ENCODE peak calls at places on chromosome 10, in nine cellular contexts. K is neural crest cell, E is fibroblast of lung, M is brain microvascular endothelial cell, U is GM12865, G is endothelial cell of umbilical vein, S is HCT116, F is endothelial cell, W is type B pancreatic cell. V is an unnamed sample.
A peak's percentile ranks its signal among the peaks of the same experiment; 100 is the strongest.

GRCh38 chr10:95517536-95518454 is 43.4 kb downstream of the SORBS1 start:
- DNase-seq in W (no peak), F (no peak), G (peak; percentile 82), U (no peak), E (peak; percentile 97), S (no peak), K (no peak), M (peak; percentile 28), V (no peak)

GRCh38 chr10:97376413-97376812 is 24.7 kb downstream of the RRP12 start:
- DNase-seq in M (no peak), K (no peak), E (no peak), W (no peak), F (no peak), S (no peak), U (no peak), G (no peak), V (no peak)

GRCh38 chr10:42367532-42368230 is 270.7 kb downstream of the ZNF33B start:
- DNase-seq in U (no peak), F (no peak), W (no peak), S (no peak), G (peak; percentile 80), E (peak; percentile 62), K (no peak), M (peak; percentile 88), V (peak; percentile 23)

GRCh38 chr10:58299580-58299979 is 30.6 kb downstream of the CISD1 start:
- DNase-seq in F (peak; percentile 66), W (no peak), E (peak; percentile 43), M (peak; percentile 48), K (peak; percentile 54), G (peak; percentile 59), U (peak; percentile 62), S (peak; percentile 38), V (peak; percentile 52)

GRCh38 chr10:11743461-11744338 is 1.5 kb downstream of the ECHDC3 start:
- DNase-seq in K (no peak), M (no peak), U (no peak), S (no peak), W (no peak), E (no peak), F (no peak), G (no peak), V (no peak)

GRCh38 chr10:93390691-93391090 is 91.4 kb downstream of the MYOF start:
- DNase-seq in U (no peak), E (peak; percentile 51), M (no peak), S (no peak), G (no peak), K (no peak), W (no peak), F (no peak), V (no peak)

GRCh38 chr10:42783181-42783549 is 570 bp downstream of the BMS1 start:
- DNase-seq in F (no peak), S (no peak), K (no peak), M (peak; percentile 86), G (peak; percentile 84), U (peak; percentile 6), W (no peak), E (peak; percentile 78), V (no peak)

GRCh38 chr10:103427866-103428265 is 24.3 kb downstream of the CALHM2 start:
- DNase-seq in F (no peak), S (no peak), E (no peak), G (no peak), K (no peak), W (no peak), U (no peak), M (no peak), V (no peak)

GRCh38 chr10:1210667-1211066 is 154.5 kb downstream of the WDR37 start:
- DNase-seq in E (no peak), K (no peak), F (no peak), M (no peak), S (no peak), G (no peak), W (no peak), U (no peak), V (no peak)

GRCh38 chr10:49309691-49310371 is 10.9 kb downstream of the C10orf71 start:
- DNase-seq in K (no peak), G (no peak), M (no peak), U (peak; percentile 41), E (no peak), W (no peak), S (no peak), F (no peak), V (peak; percentile 27)

GRCh38 chr10:49310460-49310859 is 11.5 kb downstream of the C10orf71 start:
- DNase-seq in G (no peak), U (no peak), E (no peak), W (no peak), K (no peak), F (no peak), S (no peak), M (no peak), V (no peak)

GRCh38 chr10:49310901-49311561 is 12.1 kb downstream of the C10orf71 start:
- DNase-seq in U (no peak), K (no peak), E (no peak), S (no peak), F (no peak), M (no peak), W (no peak), G (no peak), V (no peak)

GRCh38 chr10:49312291-49312869 is 13.4 kb downstream of the C10orf71 start:
- DNase-seq in M (no peak), U (no peak), G (no peak), K (no peak), F (no peak), S (no peak), W (no peak), E (no peak), V (no peak)

DNA sequence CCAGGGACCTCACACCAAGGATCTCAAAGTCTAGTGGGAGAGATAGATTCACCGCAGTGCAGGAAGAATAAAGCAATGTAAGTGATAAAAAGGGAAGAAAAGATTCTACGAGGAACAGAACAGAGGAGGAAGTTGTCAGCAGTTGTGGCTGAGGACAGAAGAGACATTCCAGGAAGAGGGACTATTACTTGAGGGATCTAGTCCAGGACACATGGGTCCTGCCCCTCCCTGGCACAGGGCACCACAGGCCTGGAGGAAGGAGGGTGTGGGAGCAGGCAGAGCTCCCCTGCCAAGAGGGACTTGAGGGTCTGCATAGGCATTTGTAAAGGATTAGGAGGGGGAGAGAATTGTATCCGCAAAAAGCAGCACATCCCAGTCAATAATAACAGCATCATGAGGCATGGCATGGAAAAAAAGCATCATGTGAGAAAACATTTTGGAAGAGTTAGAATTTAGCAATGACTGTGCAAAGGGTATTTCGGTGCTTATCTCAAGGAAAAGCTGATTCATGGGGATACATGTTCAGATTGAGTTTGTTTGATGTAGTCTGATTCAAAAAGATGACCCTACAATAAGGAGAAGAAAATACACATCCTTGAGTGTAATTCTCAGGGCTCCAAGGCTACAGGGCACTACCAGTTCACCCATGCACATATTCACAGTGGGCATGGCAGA is 12.7 kb downstream of the C10orf71 start:
- DNase-seq in E (no peak), U (no peak), K (no peak), F (no peak), M (no peak), W (no peak), S (no peak), G (no peak), V (no peak)
- TF ChIP-seq CTCF in E (no peak), U (no peak), K (no peak), F (no peak), M (no peak), W (no peak), S (no peak), G (no peak), V (no peak)

DNA sequence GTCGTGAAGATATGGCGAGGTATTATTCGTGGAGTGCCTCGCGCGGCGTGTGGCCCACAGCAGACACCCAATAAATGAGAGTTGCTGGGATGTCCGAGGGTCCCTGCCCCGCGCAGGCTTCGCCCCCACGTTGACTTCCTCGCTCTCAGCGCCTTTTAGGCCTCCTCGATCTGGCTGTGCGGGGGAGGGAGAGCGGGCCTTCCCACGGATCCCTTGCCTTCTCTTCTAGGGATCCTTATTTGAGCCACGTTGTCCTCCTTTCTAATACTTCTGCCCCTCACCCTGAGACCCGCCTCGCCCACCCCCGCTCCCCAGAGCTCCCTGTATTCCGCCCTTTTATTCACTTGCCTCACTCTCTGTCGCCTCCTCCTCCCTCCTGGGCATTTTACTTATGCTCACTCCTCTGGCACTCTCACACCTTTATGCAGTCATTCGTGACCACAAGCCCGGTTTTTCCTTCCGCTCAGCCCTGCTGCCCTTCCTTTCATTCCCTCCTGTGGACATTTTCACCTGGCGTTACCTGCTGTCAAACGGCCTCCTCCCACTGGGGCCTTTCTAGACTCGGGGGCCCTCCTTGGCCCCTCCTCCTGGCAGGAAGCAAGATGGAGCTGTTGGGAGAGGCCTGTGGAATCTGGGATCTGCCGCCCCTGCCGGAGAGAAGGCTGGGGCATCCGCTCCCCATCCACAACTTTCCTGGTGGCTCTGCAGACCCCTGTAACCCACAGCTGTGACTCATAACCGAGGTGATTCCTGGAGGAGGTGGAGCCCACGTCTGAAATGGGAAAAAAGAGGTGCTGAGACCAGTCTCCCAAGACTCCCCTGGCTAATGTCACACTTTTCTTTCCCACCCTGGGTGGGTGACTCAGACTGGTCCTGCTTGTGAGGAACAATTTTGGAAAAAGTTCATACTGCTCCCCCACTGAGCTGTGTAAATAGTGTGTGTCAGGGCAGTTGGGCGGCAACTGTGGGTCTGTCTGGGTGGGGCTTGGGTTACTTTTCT is 1.0 kb downstream of the VCL start:
- DNase-seq in E (peak; percentile 91), K (peak; percentile 50), M (peak; percentile 65), W (peak; percentile 72), G (peak; percentile 84), F (peak; percentile 71), U (peak; percentile 24), S (peak; percentile 34), V (no peak)
- TF ChIP-seq CTCF in E (peak; percentile 61), K (peak; percentile 53), M (peak; percentile 74), W (peak; percentile 72), G (peak; percentile 70), F (no peak), U (no peak), S (no peak), V (no peak)

GRCh38 chr10:71912431-71912830 is 51.8 kb upstream of the CHST3 start:
- DNase-seq in F (no peak), W (no peak), S (no peak), E (no peak), G (no peak), K (no peak), U (no peak), M (no peak), V (no peak)
- TF ChIP-seq CTCF in F (no peak), W (no peak), S (no peak), E (no peak), G (no peak), K (no peak), U (no peak), M (peak; percentile 48), V (no peak)

DNA sequence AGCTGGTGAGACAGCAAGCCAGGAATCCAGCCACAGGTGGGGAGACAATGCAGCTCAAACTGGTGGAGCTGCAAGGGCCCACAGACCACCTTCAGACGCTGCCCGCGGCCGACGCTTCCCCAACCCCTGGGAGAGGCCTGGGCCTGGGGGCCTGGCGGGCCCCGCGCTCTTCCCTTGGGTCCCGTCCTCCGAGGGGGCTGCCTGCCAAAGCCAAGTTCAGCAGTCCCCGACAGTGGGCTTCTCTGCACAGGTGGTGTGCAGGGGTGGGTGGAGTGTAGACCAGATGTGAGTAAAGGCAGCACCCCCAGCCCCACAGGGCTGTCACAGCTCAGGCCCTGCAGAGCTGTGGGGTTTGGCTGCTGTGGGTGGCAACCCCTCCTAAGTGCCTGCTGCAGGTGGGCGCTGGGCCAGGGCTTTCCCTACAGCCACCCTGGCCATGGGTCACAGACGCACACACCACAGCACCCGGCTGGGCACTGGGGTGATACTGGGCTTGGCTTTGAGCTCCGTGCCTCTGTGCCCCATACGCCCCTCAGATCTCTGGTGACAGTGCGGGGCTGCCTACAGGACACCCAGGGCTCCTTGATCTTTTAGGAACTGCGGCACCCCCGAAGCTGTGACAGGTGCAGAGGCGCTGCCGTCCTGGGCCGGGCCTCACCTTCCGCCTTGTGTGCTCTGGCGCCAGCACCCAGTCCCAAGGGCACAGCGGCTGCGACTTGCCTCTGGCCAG is 20.5 kb downstream of the BNIP3 start:
- DNase-seq in S (no peak), U (no peak), K (no peak), F (no peak), W (no peak), M (no peak), E (no peak), G (no peak), V (no peak)
- TF ChIP-seq CTCF in S (no peak), U (no peak), K (no peak), F (no peak), W (no peak), M (no peak), E (no peak), G (no peak), V (no peak)

V was measured in GM13977.